ENCODE peak calls at places on chromosomes 4 and X, in ten cellular contexts. W is GM23338, O is sigmoid colon, J is transverse colon, P is GM12878, G is HepG2, I is stomach, Q is H1, Z is Panc1, K is prostate gland. T is an unnamed sample.

GRCh38 chr4:148143174-148143573 is 299.0 kb downstream of the NR3C2 start:
- DNase-seq in W (no peak), O (no peak), J (no peak), P (no peak), G (no peak), I (no peak), Q (no peak), Z (no peak), K (no peak), T (no peak)

GRCh38 chrX:257681-258289 is 23.4 kb upstream of the PLCXD1 start:
- DNase-seq in W (no peak), O (peak), J (no peak), P (no peak), G (peak), I (no peak), Q (no peak), Z (no peak), K (no peak), T (no peak)

GRCh38 chrX:41276661-41277506 is 57.1 kb upstream of the DDX3X start:
- DNase-seq in W (peak), O (no peak), J (no peak), P (no peak), G (no peak), I (no peak), Q (no peak), Z (no peak), K (no peak), T (no peak)

GRCh38 chrX:107935664-107936433 is 46.3 kb downstream of the TEX13B start:
- DNase-seq in W (peak), O (no peak), J (no peak), P (no peak), G (no peak), I (no peak), Q (no peak), Z (peak), K (no peak), T (peak)

GRCh38 chr4:165355900-165356300 is 22.9 kb upstream of the CPE start:
- DNase-seq in W (peak), O (no peak), J (no peak), P (no peak), G (peak), I (no peak), Q (no peak), Z (no peak), K (peak), T (no peak)

GRCh38 chr4:73257995-73258667 is 467 bp downstream of the ANKRD17 start:
- DNase-seq in W (peak), O (no peak), J (no peak), P (no peak), G (peak), I (no peak), Q (no peak), Z (no peak), K (peak), T (no peak)

GRCh38 chr4:28690890-28691289 is 1830.2 kb downstream of the STIM2 start:
- DNase-seq in W (no peak), O (no peak), J (no peak), P (no peak), G (no peak), I (no peak), Q (no peak), Z (no peak), K (no peak), T (no peak)

GRCh38 chrX:46295963-46296362 is 249.3 kb downstream of the ZNF674 start:
- DNase-seq in W (no peak), O (no peak), J (no peak), P (no peak), G (peak), I (no peak), Q (no peak), Z (no peak), K (no peak), T (no peak)

GRCh38 chr4:141331534-141332358 is 111.1 kb downstream of the ZNF330 start:
- DNase-seq in W (no peak), O (no peak), J (no peak), P (no peak), G (no peak), I (no peak), Q (no peak), Z (no peak), K (no peak), T (no peak)

GRCh38 chr4:147732516-147733193 is 767 bp downstream of the ARHGAP10 start:
- DNase-seq in W (peak), O (peak), J (peak), P (no peak), G (no peak), I (no peak), Q (no peak), Z (no peak), K (no peak), T (peak)

GRCh38 chrX:40120838-40121580 is 23.3 kb upstream of the BCOR start:
- DNase-seq in W (no peak), O (no peak), J (no peak), P (no peak), G (no peak), I (no peak), Q (no peak), Z (no peak), K (no peak), T (no peak)

GRCh38 chrX:7266261-7266660 is 118.3 kb upstream of the PUDP start:
- DNase-seq in W (no peak), O (no peak), J (no peak), P (no peak), G (no peak), I (no peak), Q (no peak), Z (no peak), K (no peak), T (no peak)

GRCh38 chrX:48945517-48946348 is 11.7 kb downstream of the OTUD5 start:
- DNase-seq in W (peak), O (no peak), J (peak), P (no peak), G (peak), I (peak), Q (no peak), Z (no peak), K (peak), T (no peak)

GRCh38 chrX:111098874-111099273 is 2.9 kb downstream of the PAK3 start:
- DNase-seq in W (peak), O (peak), J (peak), P (no peak), G (peak), I (peak), Q (no peak), Z (peak), K (no peak), T (peak)

GRCh38 chr4:31065086-31065485 is 344.9 kb downstream of the PCDH7 start:
- DNase-seq in W (no peak), O (no peak), J (no peak), P (no peak), G (no peak), I (no peak), Q (no peak), Z (no peak), K (no peak), T (no peak)

GRCh38 chr4:104967034-104967401 is 179.7 kb upstream of the TET2 start:
- DNase-seq in W (no peak), O (no peak), J (peak), P (no peak), G (no peak), I (no peak), Q (no peak), Z (no peak), K (peak), T (peak)

GRCh38 chr4:166091914-166092510 is 219.0 kb downstream of the TLL1 start:
- DNase-seq in W (peak), O (no peak), J (no peak), P (no peak), G (peak), I (no peak), Q (no peak), Z (peak), K (peak), T (no peak)

GRCh38 chr4:186243331-186243730 is 16.0 kb downstream of the KLKB1 start:
- DNase-seq in W (peak), O (no peak), J (no peak), P (no peak), G (no peak), I (no peak), Q (no peak), Z (no peak), K (no peak), T (no peak)

GRCh38 chrX:45767021-45767491 is 566.4 kb upstream of the DIPK2B start:
- DNase-seq in W (no peak), O (no peak), J (no peak), P (no peak), G (no peak), I (no peak), Q (no peak), Z (no peak), K (no peak), T (no peak)

GRCh38 chr4:122701061-122701460 is 31.4 kb upstream of the BBS12 start:
- DNase-seq in W (no peak), O (no peak), J (no peak), P (no peak), G (no peak), I (no peak), Q (no peak), Z (no peak), K (no peak), T (no peak)

GRCh38 chrX:17475820-17476219 is 100.8 kb downstream of the NHS start:
- DNase-seq in W (no peak), O (no peak), J (no peak), P (no peak), G (no peak), I (no peak), Q (no peak), Z (no peak), K (no peak), T (no peak)

GRCh38 chrX:68833855-68834331 is 5.1 kb downstream of the EFNB1 start:
- DNase-seq in W (no peak), O (peak), J (peak), P (no peak), G (no peak), I (no peak), Q (no peak), Z (no peak), K (no peak), T (peak)

GRCh38 chrX:47878198-47878597 is 41.5 kb downstream of the ZNF81 start:
- DNase-seq in W (no peak), O (no peak), J (no peak), P (no peak), G (no peak), I (no peak), Q (no peak), Z (no peak), K (no peak), T (no peak)

GRCh38 chrX:130831347-130831722 is 71.7 kb downstream of the ENOX2 start:
- DNase-seq in W (no peak), O (no peak), J (no peak), P (no peak), G (no peak), I (no peak), Q (no peak), Z (no peak), K (no peak), T (no peak)

GRCh38 chr4:59388359-59388758 is 1811.8 kb upstream of the ADGRL3 start:
- DNase-seq in W (no peak), O (no peak), J (no peak), P (no peak), G (no peak), I (no peak), Q (no peak), Z (no peak), K (no peak), T (no peak)

GRCh38 chr4:8560265-8561047 is 19.7 kb upstream of the GPR78 start:
- DNase-seq in W (no peak), O (no peak), J (no peak), P (no peak), G (no peak), I (no peak), Q (no peak), Z (no peak), K (no peak), T (peak)

GRCh38 chrX:39855748-39856129 is 242.0 kb downstream of the BCOR start:
- DNase-seq in W (peak), O (no peak), J (peak), P (peak), G (no peak), I (peak), Q (no peak), Z (no peak), K (no peak), T (no peak)

GRCh38 chrX:39484669-39485068 is 613.1 kb downstream of the BCOR start:
- DNase-seq in W (no peak), O (no peak), J (no peak), P (no peak), G (no peak), I (no peak), Q (no peak), Z (no peak), K (no peak), T (no peak)

GRCh38 chr4:75891611-75892010 is 10.6 kb downstream of the PPEF2 start:
- DNase-seq in W (no peak), O (no peak), J (no peak), P (no peak), G (no peak), I (no peak), Q (no peak), Z (no peak), K (no peak), T (peak)

GRCh38 chr4:45668086-45668485 is 455.8 kb downstream of the GABRG1 start:
- DNase-seq in W (no peak), O (no peak), J (no peak), P (no peak), G (no peak), I (no peak), Q (no peak), Z (no peak), K (no peak), T (no peak)

DNA sequence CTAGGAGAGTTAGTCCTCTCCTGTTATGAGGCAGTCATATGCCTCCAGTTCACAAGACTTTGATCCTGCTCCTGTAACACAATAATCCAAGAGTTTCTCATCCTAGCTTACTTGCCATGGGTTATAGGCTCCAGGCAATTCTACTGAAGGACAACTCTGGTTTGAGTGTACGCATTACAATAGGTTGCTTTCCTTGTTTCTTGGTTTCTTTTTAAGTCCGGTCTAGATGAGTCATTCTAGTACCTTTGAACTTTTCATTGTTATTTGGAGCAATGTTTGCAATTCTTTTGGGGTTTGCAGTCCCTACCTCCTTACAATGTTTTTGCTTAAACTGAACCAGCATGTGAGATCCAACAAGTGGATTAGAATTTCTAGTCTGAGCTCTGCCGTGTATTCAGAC is 109.1 kb downstream of the ANAPC4 start:
- DNase-seq in W (peak), O (no peak), J (no peak), P (no peak), G (peak), I (no peak), Q (no peak), Z (no peak), K (no peak), T (no peak)
- H3K27ac ChIP-seq in W (no peak), O (no peak), J (no peak), P (no peak), G (no peak), I (no peak), Q (no peak), Z (no peak), K (no peak), T (no peak)

GRCh38 chr4:123832173-123833026 is 435.8 kb downstream of the SPRY1 start:
- DNase-seq in W (no peak), O (peak), J (peak), P (no peak), G (no peak), I (no peak), Q (no peak), Z (peak), K (no peak), T (no peak)
- TF ChIP-seq POLR2AphosphoS5 in W (no peak), O (peak), J (peak), P (no peak), G (no peak), I (peak), Q (no peak), Z (no peak), K (no peak), T (peak)

GRCh38 chrX:43881410-43882293 is 598 bp downstream of the MAOB start:
- DNase-seq in W (no peak), O (peak), J (peak), P (no peak), G (peak), I (no peak), Q (no peak), Z (no peak), K (no peak), T (no peak)
- H3K27ac ChIP-seq in W (no peak), O (peak), J (peak), P (no peak), G (peak), I (no peak), Q (no peak), Z (no peak), K (no peak), T (peak)

GRCh38 chr4:184824081-184824775 is 1.5 kb downstream of the ACSL1 start:
- DNase-seq in W (no peak), O (no peak), J (no peak), P (no peak), G (no peak), I (no peak), Q (no peak), Z (no peak), K (no peak), T (no peak)
- TF ChIP-seq POLR2AphosphoS5 in W (no peak), O (no peak), J (no peak), P (no peak), G (no peak), I (no peak), Q (no peak), Z (no peak), K (no peak), T (no peak)

GRCh38 chrX:21933077-21933476 is 7.4 kb upstream of the SMS start:
- DNase-seq in W (peak), O (no peak), J (no peak), P (no peak), G (no peak), I (no peak), Q (no peak), Z (no peak), K (no peak), T (no peak)
- H3K27ac ChIP-seq in W (no peak), O (no peak), J (no peak), P (no peak), G (no peak), I (no peak), Q (no peak), Z (peak), K (no peak), T (peak)

GRCh38 chrX:118614150-118614549 is 113.3 kb upstream of the IL13RA1 start:
- DNase-seq in W (no peak), O (no peak), J (no peak), P (no peak), G (no peak), I (no peak), Q (no peak), Z (no peak), K (no peak), T (no peak)

GRCh38 chrX:118612290-118612689 is 115.1 kb upstream of the IL13RA1 start:
- DNase-seq in W (no peak), O (no peak), J (no peak), P (no peak), G (no peak), I (no peak), Q (no peak), Z (no peak), K (no peak), T (no peak)

GRCh38 chrX:118615141-118615540 is 112.3 kb upstream of the IL13RA1 start:
- DNase-seq in W (no peak), O (no peak), J (no peak), P (no peak), G (no peak), I (no peak), Q (no peak), Z (no peak), K (no peak), T (no peak)
- TF ChIP-seq POLR2AphosphoS5 in W (no peak), O (no peak), J (no peak), P (no peak), G (no peak), I (no peak), Q (no peak), Z (no peak), K (peak), T (no peak)

GRCh38 chr4:139515531-139515958 is 40.5 kb downstream of the SETD7 start:
- DNase-seq in W (no peak), O (no peak), J (no peak), P (no peak), G (no peak), I (no peak), Q (no peak), Z (no peak), K (no peak), T (no peak)
- H3K27ac ChIP-seq in W (no peak), O (no peak), J (no peak), P (no peak), G (no peak), I (no peak), Q (no peak), Z (no peak), K (no peak), T (no peak)

GRCh38 chr4:37760840-37761239 is 65.6 kb upstream of the PGM2 start:
- DNase-seq in W (no peak), O (no peak), J (no peak), P (no peak), G (no peak), I (no peak), Q (no peak), Z (no peak), K (no peak), T (no peak)

GRCh38 chr4:37759833-37760232 is 66.7 kb upstream of the PGM2 start:
- DNase-seq in W (no peak), O (no peak), J (no peak), P (no peak), G (no peak), I (no peak), Q (no peak), Z (no peak), K (no peak), T (no peak)

GRCh38 chr4:37757705-37758104 is 68.8 kb upstream of the PGM2 start:
- DNase-seq in W (no peak), O (no peak), J (no peak), P (no peak), G (no peak), I (no peak), Q (no peak), Z (no peak), K (peak), T (no peak)

GRCh38 chr4:37757121-37757520 is 69.4 kb upstream of the PGM2 start:
- DNase-seq in W (no peak), O (no peak), J (no peak), P (no peak), G (no peak), I (no peak), Q (no peak), Z (no peak), K (no peak), T (no peak)

DNA sequence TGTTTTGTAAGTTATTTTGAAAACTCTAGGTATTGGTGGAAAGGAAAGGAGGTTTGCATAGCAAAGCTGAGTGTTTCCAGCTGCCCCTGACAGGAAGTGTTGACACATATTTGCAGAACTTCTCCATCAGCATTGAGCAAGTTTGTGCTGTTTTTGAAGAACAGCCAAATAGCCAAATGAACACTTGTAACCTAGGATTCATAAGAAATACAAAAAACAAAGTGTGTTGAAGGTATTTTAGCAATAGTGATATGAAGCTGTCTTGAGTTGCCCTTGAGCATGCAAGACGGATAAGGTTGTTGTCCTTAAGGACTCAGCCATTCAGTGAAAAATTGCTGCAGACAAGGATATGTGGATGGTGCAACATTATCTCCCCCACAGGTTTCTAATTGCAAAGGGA is 68.3 kb upstream of the PGM2 start:
- DNase-seq in W (no peak), O (peak), J (no peak), P (no peak), G (peak), I (no peak), Q (no peak), Z (no peak), K (no peak), T (peak)
- TF ChIP-seq POLR2AphosphoS5 in W (no peak), O (peak), J (peak), P (no peak), G (no peak), I (no peak), Q (no peak), Z (no peak), K (no peak), T (peak)

DNA sequence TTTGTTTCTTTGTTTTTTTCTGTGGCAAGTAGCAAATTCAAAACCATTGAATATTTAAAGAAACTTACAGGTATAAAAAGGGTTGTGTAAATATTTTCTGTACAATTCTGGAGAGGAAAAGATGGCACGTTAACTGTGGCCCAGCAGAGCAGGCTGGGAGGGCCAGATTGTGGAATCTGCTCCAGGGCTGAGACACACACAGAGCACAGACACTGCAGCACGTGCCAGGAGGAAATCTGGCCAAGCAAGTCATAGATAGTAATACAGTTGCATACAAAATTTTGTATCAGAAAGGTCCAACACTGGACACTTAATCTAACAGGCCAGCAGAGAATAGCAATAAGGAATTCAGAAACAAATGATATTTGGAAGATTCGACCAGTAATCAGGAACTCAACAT is 763.7 kb downstream of the PDHA2 start:
- DNase-seq in W (no peak), O (no peak), J (no peak), P (no peak), G (no peak), I (no peak), Q (no peak), Z (no peak), K (no peak), T (no peak)
- H3K27ac ChIP-seq in W (no peak), O (no peak), J (no peak), P (no peak), G (no peak), I (no peak), Q (no peak), Z (no peak), K (no peak), T (no peak)

T was measured in upper lobe of left lung.